ENCODE peak calls at places on chromosomes 2 and 18, in ten cellular contexts. U is stomach, F is brain microvascular endothelial cell, D is fibroblast of pulmonary artery, W is HepG2, G is AG04450, N is lung, C is HL-60, M is HFF-Myc, R is lower lobe of right lung. I is an unnamed sample.
A peak's percentile ranks its signal among the peaks of the same experiment; 100 is the strongest.

GRCh38 chr2:215697496-215697895 is 261.6 kb upstream of the FN1 start:
- DNase-seq in W (no peak), D (no peak), G (no peak), N (no peak), R (no peak), U (no peak), C (no peak), F (no peak), M (no peak), I (no peak)

GRCh38 chr2:200378652-200379290 is 72.3 kb downstream of the SPATS2L start:
- DNase-seq in N (no peak), C (no peak), D (peak; percentile 51), U (no peak), W (no peak), F (no peak), G (no peak), M (no peak), R (no peak), I (no peak)

GRCh38 chr2:164913640-164914346 is 41.5 kb downstream of the SLC38A11 start:
- DNase-seq in F (peak; percentile 29), C (no peak), D (peak; percentile 51), N (no peak), R (no peak), U (peak; percentile 38), M (no peak), G (no peak), W (peak; percentile 91), I (no peak)

GRCh38 chr2:29110916-29111315 is 4.3 kb upstream of the CLIP4 start:
- DNase-seq in M (no peak), W (no peak), N (no peak), U (no peak), C (no peak), D (no peak), G (no peak), F (no peak), R (no peak), I (no peak)

GRCh38 chr2:118634876-118635275 is 212.6 kb downstream of the EN1 start:
- DNase-seq in R (no peak), M (no peak), C (no peak), W (no peak), G (no peak), N (no peak), D (no peak), F (no peak), U (no peak), I (no peak)

GRCh38 chr2:96692094-96692971 is 47.5 kb downstream of the LMAN2L start:
- DNase-seq in D (no peak), R (peak; percentile 80), W (no peak), F (no peak), N (peak; percentile 78), C (no peak), M (no peak), G (no peak), U (no peak), I (no peak)

GRCh38 chr18:34458371-34458770 is 233.7 kb upstream of the NOL4 start:
- DNase-seq in R (no peak), F (no peak), U (no peak), D (no peak), G (no peak), M (no peak), W (no peak), C (no peak), N (no peak), I (no peak)

GRCh38 chr2:208025814-208026184 is 472 bp upstream of the PLEKHM3 start:
- DNase-seq in C (no peak), F (no peak), G (no peak), W (no peak), N (no peak), R (no peak), D (no peak), U (no peak), M (no peak), I (no peak)

GRCh38 chr2:10813085-10813748 is 632 bp upstream of the PDIA6 start:
- DNase-seq in U (no peak), W (no peak), R (no peak), G (peak; percentile 4), D (no peak), F (no peak), C (no peak), N (no peak), M (no peak), I (no peak)

GRCh38 chr18:13558132-13558531 is 168.2 kb downstream of the FAM210A start:
- DNase-seq in N (no peak), C (no peak), M (no peak), F (peak; percentile 24), U (no peak), G (no peak), W (peak; percentile 52), D (peak; percentile 39), R (peak; percentile 64), I (no peak)

GRCh38 chr18:13560306-13560705 is 166.1 kb downstream of the FAM210A start:
- DNase-seq in D (no peak), M (no peak), N (no peak), U (no peak), W (no peak), G (no peak), F (no peak), R (no peak), C (no peak), I (no peak)

GRCh38 chr18:13555192-13555591 is 171.2 kb downstream of the FAM210A start:
- DNase-seq in D (no peak), C (no peak), G (no peak), N (no peak), R (no peak), U (no peak), F (no peak), W (no peak), M (no peak), I (no peak)

GRCh38 chr18:13556497-13556896 is 169.9 kb downstream of the FAM210A start:
- DNase-seq in G (no peak), C (no peak), R (no peak), U (no peak), N (no peak), F (no peak), D (no peak), W (no peak), M (no peak), I (no peak)

GRCh38 chr18:13558790-13559189 is 167.6 kb downstream of the FAM210A start:
- DNase-seq in D (no peak), F (no peak), R (no peak), U (no peak), N (no peak), G (no peak), M (no peak), C (no peak), W (no peak), I (no peak)
- TF ChIP-seq CTCF in D (no peak), F (no peak), R (no peak), U (no peak), N (no peak), G (no peak), M (no peak), C (no peak), W (no peak), I (no peak)

DNA sequence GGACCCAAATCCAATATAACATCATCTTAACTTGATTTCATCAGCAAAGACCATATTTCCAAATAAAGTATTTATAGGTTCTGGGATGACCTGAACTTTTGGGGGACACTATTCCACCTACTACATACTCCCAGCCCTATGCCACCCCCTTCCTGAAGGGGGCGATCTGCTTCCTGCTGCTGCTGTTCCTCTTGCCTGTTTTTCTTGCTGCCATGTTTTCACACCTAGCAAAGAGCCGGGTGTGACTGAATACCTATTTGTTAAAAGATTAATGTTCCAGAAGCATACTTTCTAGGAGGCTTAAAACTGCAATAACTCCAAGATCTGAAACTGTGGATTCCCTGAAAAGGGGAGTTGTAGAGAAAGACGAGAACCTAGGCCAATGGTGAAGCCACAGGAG is 89.7 kb downstream of the ICOS start:
- DNase-seq in W (no peak), G (no peak), F (no peak), M (no peak), U (no peak), R (no peak), N (no peak), C (no peak), D (no peak), I (no peak)
- TF ChIP-seq CTCF in W (no peak), G (no peak), F (peak; percentile 54), M (peak; percentile 50), U (no peak), R (no peak), N (no peak), C (peak; percentile 8), D (peak; percentile 14), I (no peak)

GRCh38 chr18:52715421-52715820 is 375.4 kb downstream of the DCC start:
- DNase-seq in W (no peak), C (no peak), D (no peak), U (no peak), R (no peak), M (no peak), F (no peak), G (no peak), N (no peak), I (no peak)

GRCh38 chr18:52715961-52716360 is 376.0 kb downstream of the DCC start:
- DNase-seq in F (no peak), C (no peak), M (no peak), G (no peak), W (no peak), N (no peak), U (no peak), D (no peak), R (no peak), I (no peak)

GRCh38 chr18:52722904-52723303 is 382.9 kb downstream of the DCC start:
- DNase-seq in M (no peak), R (no peak), D (no peak), W (no peak), U (no peak), C (no peak), G (no peak), F (no peak), N (no peak), I (no peak)

DNA sequence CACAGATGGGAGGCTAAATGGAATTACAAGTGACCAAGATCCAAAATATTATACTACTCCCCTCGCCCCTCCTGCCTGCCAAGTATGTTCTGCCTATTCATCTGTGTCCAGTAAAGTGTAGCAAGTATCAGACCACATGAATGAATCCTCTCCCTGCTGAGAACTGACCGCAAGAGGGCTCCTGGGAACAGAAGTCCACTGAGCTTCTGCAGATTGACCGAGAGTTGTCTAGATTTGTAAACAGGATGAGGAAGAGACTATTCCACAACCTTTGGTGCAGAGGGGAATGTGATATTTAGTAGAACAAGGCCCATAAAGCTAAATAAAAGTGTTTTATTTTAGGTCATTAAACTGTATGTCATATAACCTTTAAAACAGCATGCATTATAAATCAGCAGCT is 376.9 kb downstream of the DCC start:
- DNase-seq in W (peak; percentile 27), G (no peak), U (no peak), N (no peak), D (peak; percentile 3), R (no peak), M (no peak), C (no peak), F (peak; percentile 8), I (no peak)
- TF ChIP-seq CTCF in W (peak; percentile 49), G (peak; percentile 44), U (no peak), N (no peak), D (no peak), R (peak; percentile 32), M (no peak), C (no peak), F (peak; percentile 26), I (peak; percentile 43)

DNA sequence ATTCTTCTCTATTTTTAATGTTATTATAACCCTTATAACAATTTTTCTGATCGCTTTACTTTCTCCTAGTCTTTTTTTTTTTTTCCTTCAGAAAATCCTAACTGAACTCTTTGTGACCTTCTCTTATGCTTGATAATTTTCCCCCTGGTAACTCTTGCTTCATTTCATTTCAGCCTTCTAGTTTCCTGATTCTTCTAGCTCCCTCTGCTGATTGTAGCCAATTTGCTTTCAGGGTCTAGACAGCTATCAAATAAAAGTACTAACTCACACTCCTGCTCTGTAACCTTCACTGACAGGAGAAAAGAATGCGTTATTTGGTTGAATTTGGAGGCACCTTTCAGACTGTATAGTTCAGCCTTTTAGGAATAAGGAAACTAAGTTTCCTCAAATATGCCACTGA is 99.5 kb downstream of the RBM43 start:
- DNase-seq in M (peak; percentile 19), D (peak; percentile 69), N (no peak), U (no peak), W (no peak), C (no peak), G (peak; percentile 24), R (no peak), F (peak; percentile 54), I (no peak)
- TF ChIP-seq CTCF in M (peak; percentile 27), D (peak; percentile 67), N (no peak), U (no peak), W (no peak), C (no peak), G (peak; percentile 75), R (no peak), F (peak; percentile 55), I (peak; percentile 31)

I was measured in RWPE2.